ENCODE peak calls at places on chromosomes 5 and 9, in six cellular contexts. F is lower leg skin; Y is fibroblast of pulmonary artery; U is CD8-positive, alpha-beta T cell; R is adrenal gland; V is colonic mucosa. Q is an unnamed sample.

GRCh38 chr9:124468061-124468740 is 17.9 kb downstream of the ADGRD2 start:
- DNase-seq in F (no peak), Y (no peak), U (no peak), R (no peak), V (no peak), Q (no peak)

GRCh38 chr5:310941-311434 is 10.5 kb upstream of the AHRR start:
- DNase-seq in F (no peak), Y (peak), U (no peak), R (peak), V (no peak), Q (no peak)

GRCh38 chr9:113934167-113934566 is 58.1 kb downstream of the ZNF618 start:
- DNase-seq in F (no peak), Y (no peak), U (no peak), R (no peak), V (peak), Q (no peak)

GRCh38 chr5:2752875-2753435 is 1.5 kb upstream of the IRX2 start:
- DNase-seq in F (no peak), Y (no peak), U (no peak), R (no peak), V (no peak), Q (no peak)

GRCh38 chr5:151772029-151772867 is 494 bp downstream of the G3BP1 start:
- DNase-seq in F (peak), Y (peak), U (peak), R (peak), V (peak), Q (no peak)

GRCh38 chr9:36881316-36882116 is 152.6 kb downstream of the PAX5 start:
- DNase-seq in F (no peak), Y (no peak), U (no peak), R (no peak), V (no peak), Q (no peak)

GRCh38 chr5:81787843-81788242 is 36.9 kb upstream of the SSBP2 start:
- DNase-seq in F (peak), Y (peak), U (no peak), R (peak), V (peak), Q (peak)

GRCh38 chr9:36966371-36967097 is 67.5 kb downstream of the PAX5 start:
- DNase-seq in F (no peak), Y (no peak), U (no peak), R (no peak), V (no peak), Q (no peak)

GRCh38 chr9:120708526-120709224 is 5.6 kb downstream of the MEGF9 start:
- DNase-seq in F (no peak), Y (peak), U (no peak), R (no peak), V (no peak), Q (peak)
- TF ChIP-seq CTCF in F (no peak), Y (no peak), U (no peak), R (no peak), V (no peak), Q (no peak)

DNA sequence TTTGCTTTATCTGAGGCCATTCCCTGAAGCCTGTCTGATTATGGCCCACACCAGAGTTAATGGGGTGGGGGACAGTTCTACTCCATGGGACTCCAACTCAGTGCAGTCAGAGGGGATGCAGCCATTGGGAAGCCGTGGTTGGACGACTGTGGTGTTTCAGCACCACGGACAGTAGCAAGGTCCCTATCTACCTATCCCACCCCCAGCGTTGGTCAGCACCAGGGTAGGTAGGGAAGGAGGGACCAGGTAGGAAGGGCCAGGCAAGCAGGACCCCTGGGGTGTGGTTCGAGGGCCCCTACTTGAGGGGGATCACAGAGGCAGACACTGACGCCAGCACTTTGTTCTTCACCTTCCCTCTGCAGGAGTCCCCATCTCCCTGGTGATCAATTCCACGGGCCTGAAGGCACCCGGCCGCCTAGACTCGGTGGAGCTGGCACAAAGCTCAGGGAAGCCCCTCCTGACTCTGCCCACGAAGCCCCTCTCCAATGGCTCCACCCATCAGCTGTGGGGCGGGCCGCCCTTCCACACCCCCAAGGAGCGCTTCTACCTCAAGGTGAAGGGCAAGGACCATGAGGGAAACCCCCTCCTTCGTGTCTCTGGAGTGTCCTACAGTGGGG is 33.2 kb downstream of the HMCN2 start:
- DNase-seq in F (no peak), Y (no peak), U (no peak), R (no peak), V (no peak), Q (no peak)
- H3K4me3 ChIP-seq in F (no peak), Y (no peak), U (no peak), R (no peak), V (no peak), Q (no peak)

DNA sequence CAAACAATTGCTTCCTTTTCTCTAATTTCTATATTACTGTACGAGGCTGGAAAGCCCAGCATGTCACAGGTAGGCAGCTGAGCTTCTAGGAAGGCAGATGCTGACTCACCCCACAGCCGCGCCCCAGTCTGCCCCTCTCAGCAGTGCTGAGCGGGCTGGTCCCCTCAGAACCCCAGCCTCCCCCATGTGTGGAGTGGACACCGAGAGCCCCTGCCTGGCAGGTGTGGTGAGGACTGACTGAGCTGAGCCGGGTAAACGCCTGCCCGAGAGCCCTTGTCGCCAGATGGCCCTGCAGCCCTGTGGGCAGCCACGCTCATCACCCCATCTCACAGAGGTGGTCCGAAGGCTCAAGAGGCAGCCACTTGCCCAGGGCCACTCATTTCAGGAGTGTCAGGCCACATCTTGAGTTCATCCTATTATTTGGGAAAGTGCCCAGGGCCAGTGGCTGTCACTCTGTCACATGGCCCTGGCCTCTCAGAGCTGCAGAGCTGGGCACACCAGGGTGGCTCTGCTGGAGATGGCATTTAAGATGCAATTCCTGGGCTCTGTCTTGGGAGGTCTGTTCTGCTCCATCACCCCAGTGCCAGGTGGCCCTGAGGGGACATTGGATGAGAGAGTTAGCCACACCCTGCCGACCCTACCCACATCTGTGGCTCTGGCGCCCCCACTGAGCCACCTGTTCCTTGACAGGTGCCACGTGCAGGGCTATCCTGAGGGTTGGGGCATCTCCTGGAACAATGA is 12.5 kb downstream of the CARD19 start:
- DNase-seq in F (no peak), Y (no peak), U (no peak), R (peak), V (no peak), Q (no peak)
- TF ChIP-seq CTCF in F (no peak), Y (no peak), U (no peak), R (no peak), V (no peak), Q (no peak)

DNA sequence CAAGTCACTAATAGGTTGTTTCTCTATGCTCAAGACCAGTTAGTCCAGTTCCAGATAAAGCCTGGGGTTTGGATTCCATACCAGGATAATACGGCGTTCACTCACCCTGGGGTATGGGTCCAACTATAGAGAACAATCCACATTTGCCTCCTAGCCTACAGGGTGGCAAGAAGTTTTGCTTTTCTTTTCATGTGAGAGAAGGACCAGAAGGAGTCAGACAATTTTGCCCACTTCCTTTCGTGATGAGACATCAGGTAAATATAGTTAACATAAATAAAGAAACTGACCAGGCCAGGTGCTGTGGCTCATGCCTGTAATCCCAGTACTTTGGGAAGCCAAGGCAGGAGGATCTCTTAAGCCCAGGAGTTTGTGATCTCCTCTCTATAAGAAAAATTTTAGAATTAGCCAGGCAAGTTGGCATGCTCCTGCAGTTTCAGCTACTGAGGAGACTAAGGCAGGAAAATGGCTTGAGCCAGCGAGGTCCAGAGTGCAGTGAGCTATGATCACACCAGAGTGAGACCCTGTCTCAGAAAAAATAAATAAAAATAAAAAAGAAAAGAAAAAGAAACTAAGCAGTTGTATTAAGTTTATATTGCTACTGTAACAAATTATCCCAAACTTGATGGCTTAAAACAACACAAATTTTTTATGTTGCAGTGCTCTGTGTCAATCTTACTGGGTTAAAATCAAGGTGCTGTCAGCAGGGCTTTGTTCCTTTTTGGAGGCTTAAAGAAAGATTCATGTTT is 7.5 kb upstream of the REEP5 start:
- DNase-seq in F (no peak), Y (no peak), U (no peak), R (no peak), V (no peak), Q (no peak)
- H3K4me3 ChIP-seq in F (no peak), Y (no peak), U (no peak), R (no peak), V (no peak), Q (no peak)